ENCODE peak calls at places on chromosomes 12 and 14, in eight cellular contexts. O, V, U, N, T, E, W and H are unnamed samples.

GRCh38 chr12:53623986-53624385 is 2.2 kb downstream of the ATF7 start:
- DNase-seq in O (no peak), V (peak), U (no peak), N (no peak), T (no peak), E (peak), W (no peak), H (no peak)

GRCh38 chr12:119589634-119590033 is 3.9 kb upstream of the TMEM233 start:
- DNase-seq in O (no peak), V (no peak), U (no peak), N (no peak), T (no peak), E (no peak), W (no peak), H (no peak)

GRCh38 chr14:91372680-91373495 is 44.7 kb downstream of the CCDC88C start:
- DNase-seq in O (no peak), V (no peak), U (no peak), N (no peak), T (no peak), E (no peak), W (no peak), H (no peak)

GRCh38 chr14:100724061-100724460 is 2.6 kb upstream of the DLK1 start:
- DNase-seq in O (no peak), V (no peak), U (no peak), N (no peak), T (no peak), E (no peak), W (no peak), H (no peak)

GRCh38 chr12:120598674-120599463 is 17.7 kb upstream of the POP5 start:
- DNase-seq in O (peak), V (peak), U (no peak), N (no peak), T (no peak), E (no peak), W (no peak), H (peak)

GRCh38 chr14:26163761-26164160 is 434.1 kb downstream of the NOVA1 start:
- DNase-seq in O (no peak), V (peak), U (no peak), N (no peak), T (no peak), E (no peak), W (no peak), H (no peak)

GRCh38 chr14:100072783-100073346 is 7.6 kb downstream of the EVL start:
- DNase-seq in O (peak), V (no peak), U (no peak), N (no peak), T (no peak), E (no peak), W (peak), H (no peak)

GRCh38 chr12:105574056-105574715 is 243.7 kb downstream of the C12orf75 start:
- DNase-seq in O (no peak), V (peak), U (peak), N (no peak), T (no peak), E (no peak), W (no peak), H (no peak)

GRCh38 chr12:61422786-61423185 is 837.4 kb upstream of the USP15 start:
- DNase-seq in O (no peak), V (no peak), U (no peak), N (no peak), T (no peak), E (no peak), W (no peak), H (no peak)

GRCh38 chr12:77236066-77236465 is 170.7 kb upstream of the E2F7 start:
- DNase-seq in O (no peak), V (peak), U (no peak), N (no peak), T (no peak), E (no peak), W (no peak), H (no peak)

GRCh38 chr12:4273651-4274395 is at the start of gene CCND2:
- DNase-seq in O (peak), V (peak), U (no peak), N (peak), T (peak), E (peak), W (peak), H (peak)

GRCh38 chr12:18861287-18861858 is 123.5 kb downstream of the CAPZA3 start:
- DNase-seq in O (no peak), V (peak), U (no peak), N (no peak), T (no peak), E (no peak), W (no peak), H (no peak)

GRCh38 chr12:89574736-89575208 is 48.9 kb upstream of the POC1B start:
- DNase-seq in O (no peak), V (peak), U (no peak), N (no peak), T (no peak), E (no peak), W (no peak), H (no peak)

GRCh38 chr12:109469516-109469915 is 7.6 kb downstream of the KCTD10 start:
- DNase-seq in O (no peak), V (no peak), U (no peak), N (no peak), T (no peak), E (no peak), W (no peak), H (no peak)

GRCh38 chr12:130014485-130014807 is 110.6 kb upstream of the TMEM132D start:
- DNase-seq in O (no peak), V (no peak), U (no peak), N (no peak), T (no peak), E (peak), W (no peak), H (no peak)

GRCh38 chr12:56333197-56333678 is 562 bp downstream of the PAN2 start:
- DNase-seq in O (no peak), V (no peak), U (no peak), N (no peak), T (no peak), E (no peak), W (no peak), H (no peak)

GRCh38 chr12:22500100-22500499 is 44.2 kb downstream of the C2CD5 start:
- DNase-seq in O (no peak), V (no peak), U (no peak), N (no peak), T (no peak), E (no peak), W (no peak), H (no peak)

GRCh38 chr14:68785817-68786490 is 6.9 kb downstream of the ZFP36L1 start:
- DNase-seq in O (no peak), V (peak), U (no peak), N (no peak), T (no peak), E (no peak), W (no peak), H (no peak)

GRCh38 chr14:53963491-53964227 is 7.0 kb upstream of the BMP4 start:
- DNase-seq in O (peak), V (peak), U (no peak), N (peak), T (peak), E (no peak), W (no peak), H (peak)

GRCh38 chr14:101109981-101110728 is 206.6 kb upstream of the RTL1 start:
- DNase-seq in O (no peak), V (no peak), U (no peak), N (no peak), T (peak), E (no peak), W (no peak), H (peak)

GRCh38 chr14:67377916-67378315 is 17.8 kb downstream of the EIF2S1 start:
- DNase-seq in O (no peak), V (no peak), U (no peak), N (no peak), T (no peak), E (no peak), W (no peak), H (no peak)

GRCh38 chr14:103337794-103338193 is 3.8 kb downstream of the EIF5 start:
- DNase-seq in O (no peak), V (no peak), U (no peak), N (no peak), T (no peak), E (no peak), W (no peak), H (no peak)

GRCh38 chr12:131620520-131620919 is 90.4 kb upstream of the SFSWAP start:
- DNase-seq in O (no peak), V (no peak), U (no peak), N (no peak), T (no peak), E (no peak), W (no peak), H (no peak)

GRCh38 chr12:120148011-120148410 is 31.5 kb upstream of the RAB35 start:
- DNase-seq in O (no peak), V (no peak), U (no peak), N (no peak), T (no peak), E (no peak), W (no peak), H (peak)

GRCh38 chr12:85872497-85873091 is 1.5 kb upstream of the NTS start:
- DNase-seq in O (no peak), V (peak), U (no peak), N (no peak), T (no peak), E (no peak), W (no peak), H (no peak)

GRCh38 chr14:70811065-70811464 is 1.8 kb upstream of the MAP3K9 start:
- DNase-seq in O (no peak), V (no peak), U (no peak), N (no peak), T (no peak), E (no peak), W (no peak), H (no peak)

GRCh38 chr12:92721130-92721529 is 18.3 kb downstream of the PLEKHG7 start:
- DNase-seq in O (no peak), V (no peak), U (no peak), N (no peak), T (no peak), E (no peak), W (no peak), H (no peak)

GRCh38 chr14:76050250-76050649 is 64.7 kb downstream of the IFT43 start:
- DNase-seq in O (no peak), V (no peak), U (no peak), N (no peak), T (no peak), E (no peak), W (no peak), H (no peak)

GRCh38 chr12:116697305-116698130 is 40.4 kb downstream of the SPRING1 start:
- DNase-seq in O (no peak), V (peak), U (no peak), N (peak), T (no peak), E (no peak), W (no peak), H (no peak)

GRCh38 chr14:99574099-99574880 is 29.7 kb downstream of the CCDC85C start:
- DNase-seq in O (peak), V (peak), U (peak), N (peak), T (no peak), E (no peak), W (no peak), H (no peak)

GRCh38 chr14:88380405-88380804 is 5.1 kb upstream of the SPATA7 start:
- DNase-seq in O (no peak), V (peak), U (no peak), N (no peak), T (no peak), E (no peak), W (no peak), H (no peak)

GRCh38 chr14:104294628-104294982 is 156.2 kb downstream of the KIF26A start:
- DNase-seq in O (no peak), V (no peak), U (no peak), N (peak), T (no peak), E (no peak), W (no peak), H (peak)

GRCh38 chr14:19878029-19878642 is 3.2 kb downstream of the OR4K2 start:
- DNase-seq in O (no peak), V (no peak), U (no peak), N (no peak), T (no peak), E (no peak), W (no peak), H (no peak)

GRCh38 chr12:62893276-62893675 is 41.7 kb downstream of the PPM1H start:
- DNase-seq in O (no peak), V (no peak), U (no peak), N (no peak), T (no peak), E (no peak), W (no peak), H (no peak)

GRCh38 chr14:81219821-81220487 is 805 bp downstream of the GTF2A1 start:
- DNase-seq in O (peak), V (peak), U (no peak), N (peak), T (peak), E (no peak), W (peak), H (peak)

GRCh38 chr14:105171004-105171673 is 2.6 kb upstream of the JAG2 start:
- DNase-seq in O (no peak), V (peak), U (no peak), N (no peak), T (peak), E (no peak), W (no peak), H (no peak)

GRCh38 chr12:2341871-2342270 is 289.1 kb downstream of the CACNA1C start:
- DNase-seq in O (no peak), V (peak), U (peak), N (no peak), T (no peak), E (no peak), W (no peak), H (no peak)

GRCh38 chr14:68771631-68772030 is 21.2 kb downstream of the ZFP36L1 start:
- DNase-seq in O (no peak), V (no peak), U (no peak), N (peak), T (no peak), E (no peak), W (no peak), H (peak)

GRCh38 chr14:87935895-87936294 is 57.1 kb downstream of the GALC start:
- DNase-seq in O (no peak), V (no peak), U (no peak), N (no peak), T (no peak), E (no peak), W (no peak), H (no peak)